ENCODE peak calls at places on chromosomes 5 and 9, in six cellular contexts. V is stomach, J is H1, K is heart right ventricle, A is mucosa of descending colon, S is bronchial epithelial cell. R is an unnamed sample. For H3K36me3, the result is how much of the 10 kb centered on the place peaks cover.

GRCh38 chr5:35146386-35146785 is 83.9 kb downstream of the PRLR start:
- DNase-seq in V (no peak), J (no peak), K (no peak), A (no peak), S (no peak), R (no peak)

GRCh38 chr5:55993013-55993412 is 1.8 kb downstream of the IL6ST start:
- DNase-seq in V (no peak), J (no peak), K (no peak), A (peak), S (peak), R (no peak)

GRCh38 chr5:16871746-16872339 is 64.2 kb downstream of the MYO10 start:
- DNase-seq in V (no peak), J (no peak), K (no peak), A (no peak), S (no peak), R (no peak)

GRCh38 chr9:86406366-86406765 is 52.2 kb upstream of the TUT7 start:
- DNase-seq in V (no peak), J (no peak), K (no peak), A (no peak), S (peak), R (no peak)

GRCh38 chr9:96327694-96328352 is 25.8 kb upstream of the HSD17B3 start:
- DNase-seq in V (peak), J (no peak), K (peak), A (peak), S (peak), R (no peak)

GRCh38 chr5:80408475-80408875 is 611 bp downstream of the ZFYVE16 start:
- DNase-seq in V (peak), J (peak), K (peak), A (no peak), S (peak), R (peak)

GRCh38 chr9:91246842-91247241 is 114.9 kb downstream of the AUH start:
- DNase-seq in V (no peak), J (no peak), K (no peak), A (no peak), S (no peak), R (no peak)

GRCh38 chr9:83062011-83062652 is 810 bp downstream of the RASEF start:
- DNase-seq in V (peak), J (peak), K (no peak), A (peak), S (peak), R (peak)

GRCh38 chr5:180799194-180799593 is 3.4 kb downstream of the MGAT1 start:
- DNase-seq in V (peak), J (no peak), K (no peak), A (peak), S (no peak), R (peak)

DNA sequence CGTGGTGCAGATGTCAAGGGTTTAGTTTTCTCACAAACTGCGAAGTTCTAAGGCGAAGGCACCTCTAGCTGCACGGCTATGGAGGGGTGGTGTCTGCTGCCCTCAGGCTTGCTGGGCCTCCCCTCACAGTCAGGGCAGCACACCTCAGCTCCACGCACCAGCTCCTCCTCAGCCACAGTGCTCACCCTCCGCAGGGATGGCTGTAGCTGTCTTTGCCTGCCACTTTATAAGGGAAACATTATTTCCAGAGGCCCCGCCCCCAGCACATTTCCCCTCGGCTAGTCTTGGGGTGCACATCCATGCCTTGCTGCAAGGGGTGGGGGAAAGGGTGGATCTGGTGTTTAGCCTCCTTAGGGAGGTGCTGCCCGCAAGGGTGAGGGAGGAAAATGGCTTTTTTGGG is 154.6 kb downstream of the TRIO start:
- DNase-seq in V (no peak), J (no peak), K (no peak), A (no peak), S (no peak), R (no peak)
- H3K36me3 ChIP-seq in V (under half), J (under half), K (under half), A (under half), S (under half), R (under half)

GRCh38 chr5:168771698-168772097 is 192.5 kb upstream of the PANK3 start:
- DNase-seq in V (no peak), J (no peak), K (no peak), A (no peak), S (no peak), R (no peak)

GRCh38 chr5:168772466-168772961 is 193.3 kb upstream of the PANK3 start:
- DNase-seq in V (no peak), J (no peak), K (no peak), A (no peak), S (no peak), R (no peak)

GRCh38 chr5:168776023-168776422 is 196.9 kb upstream of the PANK3 start:
- DNase-seq in V (no peak), J (no peak), K (no peak), A (no peak), S (no peak), R (no peak)

GRCh38 chr5:168770996-168771395 is 191.8 kb upstream of the PANK3 start:
- DNase-seq in V (no peak), J (no peak), K (no peak), A (no peak), S (no peak), R (no peak)

GRCh38 chr5:168773231-168773630 is 194.1 kb upstream of the PANK3 start:
- DNase-seq in V (no peak), J (no peak), K (no peak), A (no peak), S (no peak), R (no peak)
- H3K36me3 ChIP-seq in V (under half), J (under half), K (under half), A (under half), S (under half), R (under half)

GRCh38 chr5:1105350-1106265 is 6.3 kb downstream of the SLC12A7 start:
- DNase-seq in V (peak), J (no peak), K (no peak), A (peak), S (no peak), R (no peak)
- H3K36me3 ChIP-seq in V (under half), J (under half), K (under half), A (under half), S (under half), R (under half)

GRCh38 chr5:37400501-37400900 is 21.4 kb downstream of the WDR70 start:
- DNase-seq in V (no peak), J (no peak), K (no peak), A (no peak), S (no peak), R (no peak)
- H3K36me3 ChIP-seq in V (half or more), J (under half), K (under half), A (under half), S (under half), R (under half)